ENCODE peak calls at places on chromosomes 6 and 20, in ten cellular contexts. E is upper lobe of right lung, X is mucosa of descending colon, Z is OCI-LY7, M is stomach, G is Caco-2, S is cardiac fibroblast, W is WTC11, J is MM.1S, K is choroid plexus epithelial cell. Q is an unnamed sample.

GRCh38 chr6:73857341-73857890 is 161.4 kb downstream of the CD109 start:
- DNase-seq in E (no peak), X (no peak), Z (no peak), M (no peak), G (no peak), S (no peak), W (no peak), J (no peak), K (no peak), Q (no peak)

GRCh38 chr6:45709834-45710233 is 305.8 kb downstream of the CLIC5 start:
- DNase-seq in E (no peak), X (no peak), Z (no peak), M (no peak), G (no peak), S (no peak), W (no peak), J (peak), K (no peak), Q (no peak)

GRCh38 chr6:144397141-144397540 is 112.0 kb downstream of the UTRN start:
- DNase-seq in E (no peak), X (no peak), Z (no peak), M (no peak), G (no peak), S (no peak), W (no peak), J (no peak), K (no peak), Q (no peak)

GRCh38 chr6:26613717-26614683 is 17.2 kb downstream of the ABT1 start:
- DNase-seq in E (no peak), X (peak), Z (no peak), M (no peak), G (no peak), S (no peak), W (peak), J (no peak), K (no peak), Q (peak)

GRCh38 chr6:3592371-3592941 is 135.6 kb upstream of the SLC22A23 start:
- DNase-seq in E (no peak), X (no peak), Z (no peak), M (no peak), G (peak), S (peak), W (no peak), J (no peak), K (peak), Q (no peak)

GRCh38 chr6:123042412-123042811 is 46.4 kb downstream of the CLVS2 start:
- DNase-seq in E (no peak), X (no peak), Z (no peak), M (no peak), G (no peak), S (no peak), W (no peak), J (no peak), K (no peak), Q (no peak)

GRCh38 chr6:134170844-134171243 is 118.4 kb upstream of the SLC2A12 start:
- DNase-seq in E (no peak), X (no peak), Z (no peak), M (no peak), G (no peak), S (peak), W (no peak), J (no peak), K (peak), Q (no peak)

GRCh38 chr6:75275067-75275466 is 9.5 kb downstream of the TMEM30A start:
- DNase-seq in E (no peak), X (no peak), Z (no peak), M (no peak), G (no peak), S (peak), W (no peak), J (no peak), K (peak), Q (no peak)

GRCh38 chr6:128479991-128480390 is 40.4 kb downstream of the PTPRK start:
- DNase-seq in E (no peak), X (no peak), Z (no peak), M (no peak), G (no peak), S (no peak), W (no peak), J (no peak), K (no peak), Q (no peak)

GRCh38 chr6:14811760-14812428 is 434.0 kb upstream of the JARID2 start:
- DNase-seq in E (no peak), X (no peak), Z (no peak), M (no peak), G (no peak), S (peak), W (no peak), J (no peak), K (peak), Q (no peak)

GRCh38 chr6:121826156-121826810 is 390.8 kb downstream of the GJA1 start:
- DNase-seq in E (no peak), X (no peak), Z (no peak), M (no peak), G (no peak), S (peak), W (no peak), J (no peak), K (peak), Q (no peak)

GRCh38 chr6:148223424-148223842 is 119.2 kb upstream of the SASH1 start:
- DNase-seq in E (no peak), X (no peak), Z (no peak), M (no peak), G (no peak), S (peak), W (no peak), J (no peak), K (peak), Q (no peak)

GRCh38 chr20:37944456-37944981 is 41.6 kb downstream of the VSTM2L start:
- DNase-seq in E (peak), X (no peak), Z (no peak), M (peak), G (no peak), S (no peak), W (no peak), J (no peak), K (no peak), Q (no peak)

GRCh38 chr6:106069478-106069877 is 16.7 kb upstream of the PRDM1 start:
- DNase-seq in E (no peak), X (no peak), Z (no peak), M (peak), G (no peak), S (peak), W (no peak), J (no peak), K (peak), Q (no peak)

GRCh38 chr20:61024390-61024789 is 227.7 kb upstream of the CDH4 start:
- DNase-seq in E (no peak), X (no peak), Z (no peak), M (no peak), G (no peak), S (no peak), W (no peak), J (no peak), K (no peak), Q (no peak)

GRCh38 chr6:106692112-106692822 is 62.9 kb downstream of the QRSL1 start:
- DNase-seq in E (no peak), X (no peak), Z (no peak), M (peak), G (no peak), S (peak), W (peak), J (no peak), K (peak), Q (no peak)

GRCh38 chr6:75135447-75135846 is 70.4 kb downstream of the COL12A1 start:
- DNase-seq in E (no peak), X (no peak), Z (no peak), M (no peak), G (no peak), S (no peak), W (no peak), J (no peak), K (no peak), Q (no peak)

GRCh38 chr6:69719602-69720193 is 77.1 kb downstream of the LMBRD1 start:
- DNase-seq in E (no peak), X (no peak), Z (peak), M (no peak), G (no peak), S (peak), W (no peak), J (peak), K (peak), Q (no peak)

GRCh38 chr20:16175322-16175721 is 397.9 kb downstream of the KIF16B start:
- DNase-seq in E (no peak), X (no peak), Z (no peak), M (no peak), G (no peak), S (no peak), W (no peak), J (peak), K (no peak), Q (no peak)

GRCh38 chr20:25341716-25342680 is 48.6 kb downstream of the ABHD12 start:
- DNase-seq in E (no peak), X (no peak), Z (no peak), M (no peak), G (no peak), S (peak), W (no peak), J (peak), K (peak), Q (no peak)

GRCh38 chr6:7204726-7205125 is 97.0 kb downstream of the RREB1 start:
- DNase-seq in E (no peak), X (no peak), Z (no peak), M (no peak), G (no peak), S (no peak), W (no peak), J (no peak), K (peak), Q (no peak)

GRCh38 chr20:35359335-35359997 is 52.3 kb downstream of the UQCC1 start:
- DNase-seq in E (no peak), X (no peak), Z (no peak), M (no peak), G (no peak), S (no peak), W (no peak), J (no peak), K (no peak), Q (no peak)

GRCh38 chr6:40774932-40775331 is 187.8 kb upstream of the LRFN2 start:
- DNase-seq in E (no peak), X (no peak), Z (peak), M (no peak), G (no peak), S (no peak), W (no peak), J (no peak), K (peak), Q (no peak)
- TF ChIP-seq CTCF in E (no peak), X (no peak), Z (peak), M (no peak), G (no peak), S (no peak), W (peak), J (no peak), K (peak), Q (no peak)

DNA sequence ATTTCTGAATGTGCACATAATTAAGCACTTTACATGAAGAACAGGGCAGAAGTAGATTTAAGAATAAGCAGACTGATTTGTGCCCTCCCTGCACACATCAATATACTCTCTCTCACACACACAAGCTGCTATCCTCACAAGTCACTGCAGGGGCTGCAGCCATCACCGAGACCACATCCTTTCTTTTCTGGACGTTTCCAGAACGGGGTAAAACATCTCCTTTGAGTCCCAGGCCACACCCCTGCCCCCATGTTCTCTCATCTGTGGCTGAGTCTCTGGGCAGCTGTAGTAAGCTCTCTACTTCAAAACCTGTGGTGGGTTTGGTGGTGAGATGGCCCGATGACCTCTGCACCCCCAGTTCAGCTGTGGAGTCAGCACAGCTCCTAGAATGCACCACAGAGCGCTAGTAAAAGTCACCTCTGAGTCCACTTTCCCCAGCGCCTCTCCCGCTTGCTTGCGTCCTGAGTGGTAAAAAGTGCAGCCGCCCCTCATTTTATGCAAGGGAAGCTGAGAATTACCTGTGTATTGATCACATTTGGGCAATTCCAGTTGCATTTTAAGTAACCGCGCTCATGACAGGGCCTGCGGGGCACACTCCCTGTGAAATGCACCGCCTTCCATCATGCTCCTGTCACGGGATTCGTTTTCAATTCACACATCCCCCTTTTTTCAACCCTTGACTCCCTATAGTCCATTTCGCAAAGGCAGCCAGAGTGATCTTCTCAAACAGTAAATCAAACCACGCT is 115.5 kb downstream of the NFATC2 start:
- DNase-seq in E (no peak), X (no peak), Z (peak), M (no peak), G (no peak), S (no peak), W (no peak), J (no peak), K (no peak), Q (no peak)
- TF ChIP-seq CTCF in E (no peak), X (no peak), Z (no peak), M (no peak), G (no peak), S (no peak), W (no peak), J (no peak), K (no peak), Q (no peak)

GRCh38 chr20:57608516-57608915 is 11.7 kb downstream of the ZBP1 start:
- DNase-seq in E (peak), X (no peak), Z (no peak), M (no peak), G (no peak), S (no peak), W (peak), J (no peak), K (no peak), Q (no peak)

GRCh38 chr20:57610261-57610952 is 9.8 kb downstream of the ZBP1 start:
- DNase-seq in E (peak), X (no peak), Z (no peak), M (no peak), G (no peak), S (no peak), W (no peak), J (no peak), K (no peak), Q (peak)

GRCh38 chr20:57611605-57612311 is 8.5 kb downstream of the ZBP1 start:
- DNase-seq in E (no peak), X (no peak), Z (no peak), M (no peak), G (no peak), S (no peak), W (no peak), J (no peak), K (no peak), Q (no peak)

GRCh38 chr20:57609086-57609841 is 11.0 kb downstream of the ZBP1 start:
- DNase-seq in E (peak), X (no peak), Z (no peak), M (no peak), G (no peak), S (no peak), W (no peak), J (no peak), K (no peak), Q (no peak)

GRCh38 chr20:57609842-57610167 is 10.4 kb downstream of the ZBP1 start:
- DNase-seq in E (peak), X (no peak), Z (no peak), M (no peak), G (no peak), S (no peak), W (no peak), J (no peak), K (no peak), Q (no peak)
- TF ChIP-seq CTCF in E (no peak), X (no peak), Z (peak), M (no peak), G (peak), S (no peak), W (no peak), J (peak), K (peak), Q (peak)

DNA sequence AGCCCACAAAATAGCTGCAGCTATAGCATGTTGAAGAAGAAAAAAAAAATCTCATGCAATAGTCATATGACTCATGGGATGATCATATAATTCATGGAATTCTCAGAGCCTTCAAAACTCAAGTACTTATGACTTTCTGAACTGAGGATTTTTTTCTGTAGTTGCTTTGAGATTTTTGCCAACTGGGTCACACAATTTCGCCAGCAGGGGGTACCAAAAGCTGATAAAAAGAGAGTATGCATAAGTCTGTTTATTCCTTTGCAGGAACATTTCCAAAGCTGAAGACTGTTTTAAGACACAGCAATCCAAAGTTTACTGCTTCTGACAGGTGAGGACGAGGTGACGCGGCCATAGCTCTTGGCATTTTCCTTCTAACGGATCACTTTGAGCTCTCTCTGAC is 586.1 kb upstream of the CHD6 start:
- DNase-seq in E (no peak), X (no peak), Z (no peak), M (no peak), G (peak), S (peak), W (peak), J (no peak), K (no peak), Q (peak)
- TF ChIP-seq CTCF in E (peak), X (no peak), Z (peak), M (no peak), G (peak), S (no peak), W (no peak), J (peak), K (no peak), Q (peak)

GRCh38 chr6:161056451-161056850 is 64.9 kb downstream of the MAP3K4 start:
- DNase-seq in E (no peak), X (no peak), Z (no peak), M (no peak), G (no peak), S (no peak), W (no peak), J (no peak), K (no peak), Q (no peak)

GRCh38 chr6:161050134-161050765 is 58.7 kb downstream of the MAP3K4 start:
- DNase-seq in E (no peak), X (no peak), Z (no peak), M (no peak), G (no peak), S (no peak), W (no peak), J (no peak), K (no peak), Q (no peak)

GRCh38 chr6:161058746-161059145 is 67.2 kb downstream of the MAP3K4 start:
- DNase-seq in E (no peak), X (no peak), Z (no peak), M (no peak), G (no peak), S (peak), W (no peak), J (no peak), K (peak), Q (no peak)

GRCh38 chr6:161057103-161058091 is 65.8 kb downstream of the MAP3K4 start:
- DNase-seq in E (no peak), X (no peak), Z (no peak), M (no peak), G (no peak), S (no peak), W (no peak), J (no peak), K (no peak), Q (no peak)

DNA sequence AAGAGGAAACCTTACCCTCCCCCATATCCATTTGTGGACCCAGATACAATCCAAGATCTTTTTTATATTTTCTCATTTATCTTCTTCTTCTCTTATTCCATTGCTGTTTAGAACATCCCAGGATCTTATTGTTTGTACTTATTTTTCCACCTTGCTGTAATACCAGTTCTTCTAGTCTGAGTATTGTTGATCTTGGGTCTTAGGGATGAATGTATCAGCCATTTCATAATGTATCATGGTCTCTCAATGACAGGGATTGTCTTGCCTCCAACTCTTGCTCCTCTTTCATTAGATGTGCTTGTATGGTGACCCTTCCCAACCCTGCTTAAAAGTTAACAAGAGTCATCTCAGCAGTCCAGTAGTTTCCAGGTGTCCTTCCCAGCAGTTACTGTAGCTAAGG is 63.3 kb downstream of the MAP3K4 start:
- DNase-seq in E (no peak), X (no peak), Z (no peak), M (no peak), G (no peak), S (no peak), W (no peak), J (no peak), K (no peak), Q (no peak)
- TF ChIP-seq CTCF in E (no peak), X (no peak), Z (no peak), M (no peak), G (no peak), S (no peak), W (no peak), J (no peak), K (no peak), Q (no peak)